ENCODE peak calls at places on chromosomes 2 and 18, in four cellular contexts. M, A, D and S are unnamed samples.

GRCh38 chr2:232420463-232421188 is 14.0 kb downstream of the ALPG start:
- DNase-seq in A (peak; percentile 16), D (no peak), M (no peak), S (peak; percentile 61)

GRCh38 chr2:43311276-43311675 is 84.9 kb upstream of the ZFP36L2 start:
- DNase-seq in M (no peak), A (peak; percentile 94), D (no peak), S (no peak)

GRCh38 chr2:231931481-231931915 is 5.3 kb upstream of the NPPC start:
- DNase-seq in D (no peak), A (no peak), M (no peak), S (no peak)

GRCh38 chr18:65922103-65922502 is 171.3 kb downstream of the CDH7 start:
- DNase-seq in A (no peak), M (no peak), D (no peak), S (no peak)

GRCh38 chr2:144430722-144431163 is 89.2 kb downstream of the ZEB2 start:
- DNase-seq in D (peak; percentile 38), A (no peak), M (no peak), S (no peak)

GRCh38 chr2:101820519-101820918 is 123.0 kb downstream of the MAP4K4 start:
- DNase-seq in M (no peak), A (no peak), D (no peak), S (no peak)

GRCh38 chr2:45946023-45946422 is 294.5 kb downstream of the PRKCE start:
- DNase-seq in A (no peak), D (no peak), M (no peak), S (no peak)

GRCh38 chr2:159124441-159124911 is 156.0 kb downstream of the TANC1 start:
- DNase-seq in D (no peak), M (no peak), A (peak; percentile 59), S (no peak)

GRCh38 chr18:50473896-50474295 is 86.0 kb upstream of the MAPK4 start:
- DNase-seq in D (no peak), A (no peak), M (no peak), S (no peak)

GRCh38 chr2:62014102-62014501 is 108.6 kb downstream of the COMMD1 start:
- DNase-seq in D (no peak), M (no peak), A (peak; percentile 38), S (no peak)

GRCh38 chr18:36511791-36512352 is 214.4 kb downstream of the FHOD3 start:
- DNase-seq in M (no peak), D (no peak), A (no peak), S (no peak)

GRCh38 chr2:216713691-216714411 is 18.5 kb upstream of the IGFBP5 start:
- DNase-seq in A (no peak), D (no peak), M (no peak), S (no peak)

GRCh38 chr2:100812141-100812540 is 7.8 kb upstream of the NPAS2 start:
- DNase-seq in M (no peak), D (no peak), A (no peak), S (no peak)

GRCh38 chr18:58262581-58262980 is 218.6 kb downstream of the NEDD4L start:
- DNase-seq in M (no peak), A (no peak), D (no peak), S (no peak)

GRCh38 chr2:239267411-239267941 is 133.3 kb downstream of the HDAC4 start:
- DNase-seq in A (no peak), M (peak; percentile 43), D (peak; percentile 65), S (no peak)

GRCh38 chr2:188293601-188294482 is 2.2 kb downstream of the GULP1 start:
- DNase-seq in A (no peak), M (peak; percentile 17), D (no peak), S (no peak)

GRCh38 chr18:42773870-42774269 is 341.6 kb downstream of the RIT2 start:
- DNase-seq in A (no peak), D (no peak), M (no peak), S (no peak)

GRCh38 chr2:224885836-224886547 is 156.3 kb downstream of the DOCK10 start:
- DNase-seq in A (no peak), D (peak; percentile 37), M (no peak), S (no peak)

GRCh38 chr18:79962311-79962710 is 2.1 kb upstream of the HSBP1L1 start:
- DNase-seq in A (no peak), M (no peak), D (no peak), S (no peak)

GRCh38 chr2:21220930-21221329 is 97.2 kb downstream of the TDRD15 start:
- DNase-seq in A (no peak), D (no peak), M (no peak), S (no peak)

GRCh38 chr2:45043171-45043570 is 33.9 kb upstream of the SIX2 start:
- DNase-seq in D (no peak), A (no peak), M (no peak), S (no peak)

GRCh38 chr2:233072838-233073237 is 12.7 kb downstream of the INPP5D start:
- DNase-seq in A (no peak), M (peak; percentile 26), D (no peak), S (no peak)

GRCh38 chr18:76621782-76622495 is 126.9 kb upstream of the ZNF516 start:
- DNase-seq in M (no peak), A (no peak), D (no peak), S (no peak)

GRCh38 chr2:898319-898718 is 52.3 kb upstream of the SNTG2 start:
- DNase-seq in A (peak; percentile 12), D (no peak), M (peak; percentile 26), S (peak; percentile 65)

GRCh38 chr2:36246320-36246990 is 109.1 kb upstream of the CRIM1 start:
- DNase-seq in A (no peak), D (peak; percentile 60), M (no peak), S (no peak)

GRCh38 chr2:230895536-230896345 is 29.3 kb downstream of the GPR55 start:
- DNase-seq in A (no peak), D (no peak), M (no peak), S (peak; percentile 4)

GRCh38 chr18:9335255-9336045 is 877 bp downstream of the TWSG1 start:
- DNase-seq in M (no peak), D (no peak), A (no peak), S (no peak)

GRCh38 chr2:127423880-127424279 is 5.7 kb downstream of the PROC start:
- DNase-seq in D (no peak), A (no peak), M (no peak), S (no peak)

GRCh38 chr2:223076573-223076972 is 24.6 kb downstream of the KCNE4 start:
- DNase-seq in A (no peak), D (no peak), M (no peak), S (no peak)

GRCh38 chr18:24492445-24492844 is 32.0 kb downstream of the HRH4 start:
- DNase-seq in A (no peak), D (peak; percentile 30), M (no peak), S (no peak)

GRCh38 chr2:233486357-233486756 is 80.2 kb downstream of the USP40 start:
- DNase-seq in D (no peak), A (no peak), M (no peak), S (no peak)

GRCh38 chr2:230343747-230344146 is 16.8 kb downstream of the SP140L start:
- DNase-seq in M (no peak), D (no peak), A (no peak), S (no peak)

GRCh38 chr18:31030574-31031278 is 11.8 kb downstream of the DSC3 start:
- DNase-seq in D (no peak), A (no peak), M (no peak), S (no peak)

GRCh38 chr2:63903003-63903402 is 61.3 kb downstream of the UGP2 start:
- DNase-seq in D (peak; percentile 35), A (no peak), M (no peak), S (no peak)

GRCh38 chr2:144339048-144339447 is 180.9 kb downstream of the ZEB2 start:
- DNase-seq in D (no peak), A (no peak), M (no peak), S (no peak)

GRCh38 chr2:117485588-117485987 is 328.9 kb upstream of the DDX18 start:
- DNase-seq in A (no peak), M (no peak), D (no peak), S (no peak)

GRCh38 chr2:48306409-48307284 is 223.3 kb upstream of the STON1 start:
- DNase-seq in M (no peak), A (no peak), D (no peak), S (no peak)

GRCh38 chr2:215218587-215219577 is 80.5 kb upstream of the ABCA12 start:
- DNase-seq in A (no peak), M (no peak), D (no peak), S (no peak)
- TF ChIP-seq CREM in A (no peak), M (no peak), D (no peak), S (no peak)

GRCh38 chr18:54257015-54257414 is 12.3 kb upstream of the POLI start:
- DNase-seq in M (no peak), D (no peak), A (no peak), S (no peak)
- TF ChIP-seq SP1 in M (no peak), D (no peak), A (no peak), S (no peak)

GRCh38 chr2:59068255-59068654 is 827.1 kb upstream of the FANCL start:
- DNase-seq in M (no peak), A (no peak), D (no peak), S (no peak)

DNA sequence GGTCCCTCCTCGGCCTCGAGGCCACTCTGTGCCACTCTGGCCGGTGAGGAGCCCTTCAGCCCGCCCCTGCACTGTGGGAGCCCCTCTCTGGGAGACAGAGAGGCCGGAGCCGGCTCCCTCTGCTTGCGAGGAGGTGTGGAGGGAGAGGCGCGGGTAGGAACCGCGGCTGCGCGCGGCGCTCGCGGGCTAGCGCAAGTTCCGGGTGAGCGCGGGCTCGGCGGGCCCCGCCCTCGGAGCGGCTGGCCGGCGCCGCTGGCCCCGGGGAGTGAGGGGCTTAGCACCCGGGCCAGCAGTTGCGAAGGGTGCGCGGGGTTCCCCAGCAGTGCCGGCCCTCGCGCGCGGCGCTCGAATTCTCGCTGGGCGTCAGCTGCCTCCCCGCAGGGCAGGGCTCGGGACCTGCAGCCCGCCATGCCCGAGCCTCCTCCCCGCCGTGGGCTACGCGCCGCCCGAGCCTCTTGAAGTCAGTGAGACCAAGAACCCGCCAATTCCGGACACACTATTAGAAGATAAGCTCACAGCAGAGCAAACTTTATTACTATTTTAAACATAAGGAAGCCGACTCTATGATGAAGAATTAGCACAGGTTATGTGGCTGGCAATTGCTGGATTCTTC is 825.8 kb upstream of the FANCL start:
- DNase-seq in A (no peak), D (no peak), M (no peak), S (no peak)
- TF ChIP-seq CREM in A (no peak), D (no peak), M (no peak), S (no peak)

GRCh38 chr18:5630057-5630765 is 86.4 kb upstream of the EPB41L3 start:
- DNase-seq in A (no peak), D (no peak), M (peak; percentile 26), S (peak; percentile 88)
- TF ChIP-seq SP1 in A (no peak), D (no peak), M (no peak), S (peak; percentile 73)

DNA sequence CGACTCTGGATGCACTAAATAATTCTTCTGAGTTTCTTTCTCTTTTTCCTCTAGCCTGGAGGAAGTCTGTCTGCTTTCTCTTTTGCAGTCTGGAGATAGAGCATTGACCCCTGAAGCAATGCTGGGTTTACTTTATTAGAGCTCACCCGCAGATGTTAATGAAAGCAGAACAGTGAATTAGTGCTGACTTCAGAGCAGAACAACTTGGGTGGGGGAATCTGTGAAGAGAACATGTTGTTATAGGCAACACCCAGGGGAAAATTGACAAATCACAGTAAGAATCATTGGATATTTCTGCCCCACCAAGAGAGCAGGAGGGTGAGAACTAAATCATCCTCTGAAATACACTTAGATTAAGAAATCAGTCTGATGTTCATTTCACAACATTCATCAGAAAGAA is 164.9 kb downstream of the FMNL2 start:
- DNase-seq in D (no peak), M (no peak), A (no peak), S (no peak)
- TF ChIP-seq CREM in D (no peak), M (no peak), A (no peak), S (no peak)